ENCODE peak calls at places on chromosomes 6 and 20, in four cellular contexts. U is mucosa of descending colon, L is left lung, X is heart left ventricle. V is an unnamed sample.

GRCh38 chr6:18147160-18147559 is 7.7 kb downstream of the TPMT start:
- DNase-seq in U (no peak), L (no peak), X (no peak), V (no peak)

GRCh38 chr20:35369804-35370203 is 42.0 kb downstream of the UQCC1 start:
- DNase-seq in L (no peak), U (no peak), X (no peak), V (no peak)

GRCh38 chr6:90413867-90414266 is 117.2 kb upstream of the BACH2 start:
- DNase-seq in L (peak), U (peak), X (peak), V (no peak)

GRCh38 chr20:50360921-50361320 is 149.3 kb upstream of the PTPN1 start:
- DNase-seq in L (no peak), U (no peak), X (no peak), V (no peak)

GRCh38 chr6:124436803-124437202 is 525.4 kb upstream of the RNF217 start:
- DNase-seq in L (no peak), X (no peak), U (no peak), V (no peak)

GRCh38 chr20:40156600-40157307 is 532.3 kb downstream of the MAFB start:
- DNase-seq in L (no peak), U (no peak), X (no peak), V (peak)

GRCh38 chr6:169863149-169863525 is 111.7 kb downstream of the ERMARD start:
- DNase-seq in L (no peak), X (no peak), U (no peak), V (no peak)

GRCh38 chr6:41551857-41552256 is 5.7 kb downstream of the FOXP4 start:
- DNase-seq in L (no peak), X (no peak), U (no peak), V (no peak)

GRCh38 chr6:137746264-137746663 is 120.8 kb upstream of the TNFAIP3 start:
- DNase-seq in U (no peak), X (no peak), L (no peak), V (peak)

GRCh38 chr6:33312361-33313104 is 1.3 kb downstream of the TAPBP start:
- DNase-seq in U (peak), X (peak), L (peak), V (peak)

GRCh38 chr20:5171074-5171789 is 44.4 kb downstream of the CDS2 start:
- DNase-seq in L (no peak), X (peak), U (no peak), V (no peak)

GRCh38 chr20:46994341-46994740 is 99.7 kb downstream of the EYA2 start:
- DNase-seq in X (no peak), U (no peak), L (no peak), V (peak)

GRCh38 chr6:106512048-106512957 is 117.0 kb downstream of the RTN4IP1 start:
- DNase-seq in U (peak), X (peak), L (peak), V (peak)

GRCh38 chr20:46371656-46372055 is 34.8 kb downstream of the ELMO2 start:
- DNase-seq in U (no peak), L (no peak), X (no peak), V (no peak)

GRCh38 chr6:113855500-113856010 is 1.6 kb upstream of the MARCKS start:
- DNase-seq in U (peak), X (peak), L (peak), V (peak)

GRCh38 chr20:50595433-50595895 is 85.3 kb downstream of the PTPN1 start:
- DNase-seq in L (no peak), X (no peak), U (peak), V (no peak)

GRCh38 chr6:6712258-6712978 is 123.9 kb downstream of the LY86 start:
- DNase-seq in L (peak), U (no peak), X (no peak), V (peak)

GRCh38 chr6:81900616-81901015 is 148.1 kb upstream of the TENT5A start:
- DNase-seq in X (no peak), L (no peak), U (no peak), V (no peak)

GRCh38 chr6:74606488-74607135 is 599.2 kb downstream of the COL12A1 start:
- DNase-seq in X (no peak), U (no peak), L (no peak), V (no peak)

GRCh38 chr6:90401933-90402830 is 105.5 kb upstream of the BACH2 start:
- DNase-seq in U (no peak), X (no peak), L (no peak), V (no peak)

GRCh38 chr6:157265630-157266029 is 57.7 kb downstream of the TMEM242 start:
- DNase-seq in U (no peak), L (no peak), X (no peak), V (no peak)

GRCh38 chr20:24682496-24683090 is 213.2 kb downstream of the SYNDIG1 start:
- DNase-seq in U (no peak), X (no peak), L (no peak), V (no peak)

GRCh38 chr20:49479785-49480184 is 2.7 kb downstream of the KCNB1 start:
- DNase-seq in U (no peak), L (no peak), X (no peak), V (no peak)

GRCh38 chr6:111894272-111894671 is 21.0 kb upstream of the FYN start:
- DNase-seq in X (no peak), L (no peak), U (no peak), V (no peak)

GRCh38 chr6:87541726-87542125 is 48.1 kb downstream of the RARS2 start:
- DNase-seq in X (no peak), U (no peak), L (no peak), V (no peak)

GRCh38 chr20:3011752-3012151 is 31.7 kb upstream of the GNRH2 start:
- DNase-seq in L (no peak), U (no peak), X (no peak), V (no peak)

GRCh38 chr6:81801489-81801888 is 49.0 kb upstream of the TENT5A start:
- DNase-seq in X (no peak), U (no peak), L (no peak), V (no peak)

GRCh38 chr6:39792501-39793450 is 600 bp downstream of the DAAM2 start:
- DNase-seq in X (peak), L (no peak), U (no peak), V (no peak)

GRCh38 chr6:110039996-110040383 is 61.9 kb downstream of the GPR6 start:
- DNase-seq in U (no peak), X (no peak), L (no peak), V (peak)

GRCh38 chr6:14758421-14759043 is 487.3 kb upstream of the JARID2 start:
- DNase-seq in L (peak), X (no peak), U (no peak), V (no peak)

GRCh38 chr20:22775671-22776139 is 191.3 kb upstream of the FOXA2 start:
- DNase-seq in U (no peak), X (no peak), L (no peak), V (no peak)

GRCh38 chr6:139161169-139161568 is 26.3 kb downstream of the HECA start:
- DNase-seq in U (no peak), L (no peak), X (no peak), V (no peak)

GRCh38 chr6:47169785-47170685 is 127.9 kb upstream of the ADGRF1 start:
- DNase-seq in U (no peak), L (no peak), X (no peak), V (no peak)

GRCh38 chr6:88683734-88684133 is 279.7 kb downstream of the RNGTT start:
- DNase-seq in X (no peak), U (no peak), L (no peak), V (no peak)

DNA sequence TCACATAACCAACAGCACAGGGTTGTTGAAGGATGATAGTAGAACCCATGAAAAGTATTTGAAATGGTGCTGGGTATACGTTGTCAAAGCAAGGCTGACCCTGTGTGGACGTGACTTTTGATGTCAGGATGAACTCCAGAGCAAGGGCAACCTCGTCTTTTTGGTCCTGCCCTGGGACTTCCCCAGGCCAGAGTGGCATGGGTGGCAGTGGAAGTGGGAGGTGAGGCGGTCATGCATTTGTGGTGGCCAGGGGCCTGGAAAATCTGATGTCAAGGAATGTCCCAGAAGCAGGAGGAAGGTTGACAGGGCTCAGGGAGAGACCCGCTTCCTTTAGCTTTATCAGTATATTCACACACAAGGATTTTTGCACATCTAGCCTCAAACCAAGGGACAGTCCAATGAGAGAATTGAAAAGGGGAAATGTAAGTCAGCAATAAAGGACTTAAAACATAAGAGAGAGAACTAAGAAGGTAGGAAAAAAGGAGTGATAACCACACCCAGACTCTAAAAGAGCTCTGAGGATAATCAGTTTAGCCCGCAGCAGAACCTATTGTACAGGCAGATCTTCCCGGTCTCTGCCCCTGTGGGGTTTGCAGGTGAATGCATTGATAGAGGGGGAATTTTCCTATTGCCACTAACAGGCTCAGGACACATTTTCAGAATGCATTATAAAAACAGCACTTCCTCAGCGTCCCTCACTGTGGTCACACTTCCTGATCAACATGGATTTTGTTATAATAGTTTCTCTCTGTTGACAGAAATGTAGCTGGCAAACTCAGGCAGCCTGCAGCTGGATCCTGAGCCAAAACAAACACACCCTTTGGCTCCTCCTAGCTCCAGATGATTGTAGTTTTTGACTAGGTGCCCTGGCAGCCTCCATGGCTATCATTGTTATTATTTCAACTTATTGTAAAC is 98.7 kb upstream of the HDGFL1 start:
- DNase-seq in X (peak), U (no peak), L (peak), V (peak)
- TF ChIP-seq CTCF in X (peak), U (no peak), L (no peak), V (no peak)

GRCh38 chr20:61438285-61438684 is 186.2 kb downstream of the CDH4 start:
- DNase-seq in U (no peak), X (no peak), L (no peak), V (no peak)
- H3K4me3 ChIP-seq in U (no peak), X (no peak), L (no peak), V (no peak)

DNA sequence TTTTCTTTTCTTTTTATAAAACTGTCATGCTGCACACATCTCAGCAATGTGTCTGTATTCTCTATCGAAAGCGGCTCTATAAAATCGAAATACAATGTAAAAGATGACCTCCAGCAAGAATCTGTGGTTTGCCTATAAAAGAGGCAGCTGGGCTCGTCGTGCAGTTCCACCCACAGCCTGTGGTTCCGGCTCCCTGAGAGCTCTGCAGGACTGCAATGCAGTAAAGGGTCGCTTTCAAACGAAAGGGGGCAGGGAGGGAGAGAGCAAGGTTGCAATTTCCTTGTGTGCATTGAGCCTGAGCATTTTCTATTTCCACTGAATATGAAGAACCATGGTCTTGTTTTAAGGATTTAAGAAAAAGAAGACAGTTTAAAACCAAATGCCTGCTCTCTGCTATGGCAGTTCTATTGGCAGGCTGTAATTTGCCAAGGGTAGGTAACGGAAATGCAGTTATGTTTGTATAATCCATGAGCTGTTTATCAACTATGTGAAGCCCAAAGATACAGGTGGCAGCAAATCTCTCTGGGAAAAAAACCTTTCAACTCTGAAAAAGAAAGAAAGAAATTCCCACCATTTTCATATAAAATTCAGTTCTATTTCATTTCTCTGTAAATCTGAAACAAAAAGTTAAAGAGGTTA is 236.5 kb downstream of the HACE1 start:
- DNase-seq in X (no peak), L (no peak), U (no peak), V (no peak)
- TF ChIP-seq CTCF in X (no peak), L (no peak), U (no peak), V (no peak)

DNA sequence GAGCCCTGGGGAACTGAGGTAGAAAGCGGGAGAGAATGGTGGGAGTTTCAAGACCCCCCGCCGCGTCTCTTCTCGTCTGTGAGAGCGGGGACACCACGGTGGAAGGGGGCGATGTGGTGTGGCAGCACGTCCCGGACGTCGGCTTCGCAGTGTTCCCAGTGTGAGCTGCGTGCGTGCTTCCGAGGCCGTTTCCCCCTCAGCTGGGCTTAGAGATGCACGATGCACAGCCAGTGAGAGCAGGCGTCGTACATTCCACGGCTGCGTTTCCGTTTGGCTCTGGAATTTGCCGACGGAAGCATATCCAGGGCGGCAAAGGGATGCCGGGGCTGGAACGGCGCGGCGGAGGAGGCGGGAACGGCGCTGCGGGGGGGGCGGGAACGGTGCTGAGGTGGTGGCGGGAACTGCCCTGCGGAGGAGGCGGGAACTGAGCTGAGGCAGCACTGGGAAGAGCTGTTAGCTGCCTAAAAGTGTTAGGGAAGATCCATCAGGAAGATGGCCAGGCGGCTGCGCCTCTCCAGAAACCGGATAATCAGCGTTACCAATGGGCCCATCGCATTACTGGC is 37.7 kb downstream of the KIF25 start:
- DNase-seq in U (peak), L (no peak), X (peak), V (no peak)
- H3K4me3 ChIP-seq in U (no peak), L (peak), X (peak), V (no peak)

DNA sequence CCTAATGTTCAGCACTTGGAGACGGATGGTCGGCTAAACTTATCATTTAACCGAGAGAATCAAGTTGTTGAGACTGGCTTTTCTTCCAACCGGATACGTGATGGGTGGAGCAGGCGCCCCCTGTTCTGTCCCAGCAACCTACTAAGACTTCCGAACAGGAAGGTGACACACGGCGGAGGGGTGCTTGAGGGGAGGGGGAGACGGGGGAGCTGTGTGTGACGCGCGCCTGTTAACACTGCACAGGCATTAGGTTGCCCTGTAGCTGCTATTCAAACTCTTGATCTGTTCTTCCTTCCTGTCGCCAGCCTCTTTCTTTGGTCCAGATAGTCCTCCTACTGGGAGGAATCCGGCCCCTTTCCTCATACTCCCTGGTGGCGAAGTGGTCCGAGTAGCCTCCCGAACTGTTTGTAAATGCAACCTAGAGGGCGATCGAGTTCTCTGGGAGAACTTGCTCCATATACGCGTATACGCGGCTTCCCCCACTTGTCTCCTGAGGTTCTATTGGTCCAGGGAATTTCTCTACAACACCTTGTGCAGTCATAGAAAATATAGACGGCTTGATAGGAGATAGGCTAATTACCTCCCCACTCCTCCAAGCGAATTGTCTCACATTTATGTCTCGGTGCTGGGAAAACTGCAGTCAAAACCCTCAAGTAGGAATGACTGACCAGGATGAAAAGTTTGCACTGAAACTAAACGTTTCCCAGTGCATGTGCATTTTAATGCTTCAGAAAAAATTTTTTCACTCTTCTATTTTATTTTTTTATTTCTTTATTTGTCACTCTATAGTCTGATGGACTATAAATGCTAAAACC is 126.0 kb upstream of the SLC2A12 start:
- DNase-seq in X (peak), U (peak), L (peak), V (peak)
- TF ChIP-seq CTCF in X (peak), U (peak), L (peak), V (peak)

GRCh38 chr20:62236674-62236996 is 1.7 kb upstream of the OSBPL2 start:
- DNase-seq in U (no peak), X (no peak), L (no peak), V (no peak)

GRCh38 chr20:62236997-62237771 is 1.1 kb upstream of the OSBPL2 start:
- DNase-seq in L (no peak), U (peak), X (no peak), V (no peak)

GRCh38 chr20:62235777-62236157 is 2.6 kb upstream of the OSBPL2 start:
- DNase-seq in X (no peak), U (peak), L (no peak), V (no peak)

GRCh38 chr20:62235001-62235776 is 3.1 kb upstream of the OSBPL2 start:
- DNase-seq in U (no peak), L (no peak), X (peak), V (no peak)

GRCh38 chr20:62236200-62236599 is 2.1 kb upstream of the OSBPL2 start:
- DNase-seq in L (no peak), X (no peak), U (no peak), V (no peak)
- H3K4me3 ChIP-seq in L (no peak), X (no peak), U (no peak), V (no peak)

DNA sequence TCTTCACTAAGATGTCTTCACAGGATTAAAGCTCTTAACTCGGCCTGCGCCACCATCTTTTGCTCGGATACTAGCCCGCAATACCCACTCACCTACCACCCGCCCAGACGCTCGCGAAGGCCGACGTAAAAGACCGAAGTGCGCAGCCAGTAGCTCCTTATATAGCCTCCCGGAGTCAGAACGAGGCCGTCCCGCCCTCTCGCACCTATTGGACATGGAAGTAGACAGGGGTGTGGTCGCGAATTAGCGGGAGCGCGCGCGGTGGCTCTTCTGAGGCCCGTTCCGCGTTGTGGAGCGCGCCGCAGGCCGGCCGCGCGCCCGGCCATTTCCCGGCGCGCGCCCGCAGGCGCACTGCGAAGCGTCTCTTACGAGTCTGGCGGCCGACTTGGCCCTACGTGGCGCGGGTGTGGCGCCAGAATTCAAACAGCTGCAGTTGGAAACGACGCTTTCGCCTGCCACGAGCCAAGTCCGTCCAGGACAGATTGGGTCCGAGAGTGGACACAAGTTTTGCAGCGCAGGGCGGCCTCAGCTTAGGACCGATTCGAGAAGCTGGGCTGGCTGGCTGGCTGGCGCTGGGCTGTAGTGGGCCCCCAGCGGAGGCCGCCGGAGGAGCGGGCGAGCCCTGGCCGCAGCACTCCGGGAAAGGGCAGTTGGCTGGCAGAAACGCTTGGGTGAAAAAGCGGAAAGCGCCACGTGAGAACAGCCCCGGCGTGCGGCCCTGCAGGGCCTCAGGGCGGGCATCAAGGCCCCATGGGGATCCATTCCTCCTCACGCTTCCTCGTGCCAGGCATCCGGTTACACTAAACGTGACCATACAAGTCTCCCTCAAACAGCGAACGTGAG is 36.1 kb upstream of the SYNCRIP start:
- DNase-seq in U (peak), X (peak), L (peak), V (peak)
- TF ChIP-seq CTCF in U (no peak), X (no peak), L (no peak), V (no peak)